ENCODE peak calls at places on chromosomes 2 and 18, in four cellular contexts. One of them, this sample, is unnamed.

GRCh38 chr18:23106575-23106974 is 28.7 kb upstream of the CABLES1 start:
- DNase-seq in activated CD4-positive, alpha-beta T cell treated with anti-CD3 and anti-CD28 coated beads, Interleukin-2, amount 50 U/mL, for 1 hour: no peak
- DNase-seq in epithelial cell of esophagus: peak
- DNase-seq in activated CD4-positive, CD25-positive, alpha-beta regulatory T cell: no peak
- DNase-seq in this sample: peak

GRCh38 chr2:11578986-11579774 is 45.3 kb downstream of the GREB1 start:
- DNase-seq in activated CD4-positive, alpha-beta T cell treated with anti-CD3 and anti-CD28 coated beads, Interleukin-2, amount 50 U/mL, for 1 hour: no peak
- DNase-seq in epithelial cell of esophagus: no peak
- DNase-seq in activated CD4-positive, CD25-positive, alpha-beta regulatory T cell: no peak
- DNase-seq in this sample: no peak

GRCh38 chr2:54604771-54605350 is 118.6 kb upstream of the EML6 start:
- DNase-seq in activated CD4-positive, alpha-beta T cell treated with anti-CD3 and anti-CD28 coated beads, Interleukin-2, amount 50 U/mL, for 1 hour: no peak
- DNase-seq in epithelial cell of esophagus: no peak
- DNase-seq in activated CD4-positive, CD25-positive, alpha-beta regulatory T cell: no peak
- DNase-seq in this sample: no peak

GRCh38 chr2:98464772-98465310 is 20.2 kb downstream of the INPP4A start:
- DNase-seq in activated CD4-positive, alpha-beta T cell treated with anti-CD3 and anti-CD28 coated beads, Interleukin-2, amount 50 U/mL, for 1 hour: no peak
- DNase-seq in epithelial cell of esophagus: no peak
- DNase-seq in activated CD4-positive, CD25-positive, alpha-beta regulatory T cell: no peak
- DNase-seq in this sample: no peak

GRCh38 chr2:160407393-160408204 is 86.0 kb downstream of the RBMS1 start:
- DNase-seq in activated CD4-positive, alpha-beta T cell treated with anti-CD3 and anti-CD28 coated beads, Interleukin-2, amount 50 U/mL, for 1 hour: peak
- DNase-seq in epithelial cell of esophagus: peak
- DNase-seq in activated CD4-positive, CD25-positive, alpha-beta regulatory T cell: peak
- DNase-seq in this sample: no peak

GRCh38 chr18:32730620-32731021 is 42.2 kb downstream of the KLHL14 start:
- DNase-seq in activated CD4-positive, alpha-beta T cell treated with anti-CD3 and anti-CD28 coated beads, Interleukin-2, amount 50 U/mL, for 1 hour: no peak
- DNase-seq in epithelial cell of esophagus: peak
- DNase-seq in activated CD4-positive, CD25-positive, alpha-beta regulatory T cell: no peak
- DNase-seq in this sample: no peak

GRCh38 chr2:101380376-101380775 is 6.9 kb downstream of the CREG2 start:
- DNase-seq in activated CD4-positive, alpha-beta T cell treated with anti-CD3 and anti-CD28 coated beads, Interleukin-2, amount 50 U/mL, for 1 hour: no peak
- DNase-seq in epithelial cell of esophagus: peak
- DNase-seq in activated CD4-positive, CD25-positive, alpha-beta regulatory T cell: no peak
- DNase-seq in this sample: peak

GRCh38 chr2:240396623-240397541 is 38.6 kb upstream of the GPC1 start:
- DNase-seq in activated CD4-positive, alpha-beta T cell treated with anti-CD3 and anti-CD28 coated beads, Interleukin-2, amount 50 U/mL, for 1 hour: no peak
- DNase-seq in epithelial cell of esophagus: no peak
- DNase-seq in activated CD4-positive, CD25-positive, alpha-beta regulatory T cell: no peak
- DNase-seq in this sample: no peak